ENCODE peak calls at places on chromosome 16, in nine cellular contexts. B is breast epithelium, R is GM12892, T is endothelial cell of umbilical vein, K is suprapubic skin, F is transverse colon, X is Panc1, M is SK-N-SH, E is SK-N-MC. J is an unnamed sample.

GRCh38 chr16:17282247-17282646 is 188.5 kb downstream of the XYLT1 start:
- DNase-seq in B (no peak), R (no peak), T (no peak), K (no peak), F (no peak), X (no peak), M (no peak), E (no peak), J (no peak)

GRCh38 chr16:56606688-56607618 is 1.4 kb upstream of the MT2A start:
- DNase-seq in B (peak), R (no peak), T (peak), K (peak), F (peak), X (no peak), M (no peak), E (no peak), J (peak)

GRCh38 chr16:87541882-87542234 is 49.0 kb upstream of the ZCCHC14 start:
- DNase-seq in B (no peak), R (no peak), T (no peak), K (no peak), F (no peak), X (no peak), M (no peak), E (no peak), J (no peak)

GRCh38 chr16:29664133-29664912 is 1.3 kb downstream of the SPN start:
- DNase-seq in B (no peak), R (no peak), T (no peak), K (no peak), F (peak), X (no peak), M (no peak), E (no peak), J (no peak)

GRCh38 chr16:19757762-19758595 is 39.9 kb downstream of the IQCK start:
- DNase-seq in B (no peak), R (no peak), T (no peak), K (no peak), F (no peak), X (no peak), M (no peak), E (no peak), J (no peak)

GRCh38 chr16:81923296-81923695 is 88.0 kb downstream of the SDR42E1 start:
- DNase-seq in B (no peak), R (no peak), T (no peak), K (peak), F (no peak), X (no peak), M (no peak), E (no peak), J (peak)

GRCh38 chr16:86225905-86226371 is 284.4 kb upstream of the FOXF1 start:
- DNase-seq in B (no peak), R (no peak), T (no peak), K (no peak), F (no peak), X (no peak), M (no peak), E (no peak), J (peak)

GRCh38 chr16:19785512-19786130 is 67.5 kb downstream of the IQCK start:
- DNase-seq in B (peak), R (no peak), T (no peak), K (no peak), F (no peak), X (no peak), M (no peak), E (no peak), J (no peak)

GRCh38 chr16:54936979-54937672 is 6.5 kb downstream of the IRX5 start:
- DNase-seq in B (peak), R (no peak), T (peak), K (peak), F (no peak), X (no peak), M (no peak), E (no peak), J (no peak)

GRCh38 chr16:69187387-69187890 is 475 bp downstream of the SNTB2 start:
- DNase-seq in B (peak), R (peak), T (peak), K (peak), F (peak), X (no peak), M (peak), E (no peak), J (peak)

GRCh38 chr16:83002351-83003334 is 375.9 kb downstream of the CDH13 start:
- DNase-seq in B (no peak), R (no peak), T (peak), K (no peak), F (no peak), X (no peak), M (no peak), E (no peak), J (no peak)

GRCh38 chr16:68776821-68777485 is 39.9 kb downstream of the CDH1 start:
- DNase-seq in B (no peak), R (peak), T (no peak), K (no peak), F (no peak), X (no peak), M (no peak), E (no peak), J (no peak)

GRCh38 chr16:4244881-4245280 is 3.0 kb upstream of the SRL start:
- DNase-seq in B (no peak), R (no peak), T (no peak), K (no peak), F (no peak), X (no peak), M (no peak), E (no peak), J (no peak)

GRCh38 chr16:26334218-26335111 is 642.7 kb downstream of the HS3ST4 start:
- DNase-seq in B (no peak), R (no peak), T (no peak), K (no peak), F (no peak), X (no peak), M (no peak), E (peak), J (no peak)

GRCh38 chr16:67387479-67388079 is 5.7 kb downstream of the TPPP3 start:
- DNase-seq in B (no peak), R (no peak), T (no peak), K (no peak), F (no peak), X (no peak), M (no peak), E (no peak), J (no peak)

GRCh38 chr16:86375370-86375769 is 135.0 kb upstream of the FOXF1 start:
- DNase-seq in B (no peak), R (no peak), T (no peak), K (no peak), F (no peak), X (no peak), M (no peak), E (no peak), J (no peak)

GRCh38 chr16:11615756-11616447 is 29.2 kb upstream of the LITAF start:
- DNase-seq in B (no peak), R (no peak), T (no peak), K (no peak), F (no peak), X (no peak), M (no peak), E (no peak), J (no peak)

GRCh38 chr16:81932668-81933067 is 78.6 kb downstream of the SDR42E1 start:
- DNase-seq in B (no peak), R (no peak), T (peak), K (peak), F (no peak), X (no peak), M (no peak), E (no peak), J (no peak)

GRCh38 chr16:69217433-69217832 is 30.5 kb downstream of the SNTB2 start:
- DNase-seq in B (no peak), R (no peak), T (peak), K (no peak), F (no peak), X (peak), M (no peak), E (no peak), J (no peak)

GRCh38 chr16:4319454-4319853 is 3.6 kb downstream of the GLIS2 start:
- DNase-seq in B (no peak), R (peak), T (no peak), K (no peak), F (peak), X (no peak), M (no peak), E (no peak), J (peak)

GRCh38 chr16:19559242-19559910 is 3.9 kb downstream of the VPS35L start:
- DNase-seq in B (no peak), R (no peak), T (peak), K (no peak), F (no peak), X (peak), M (peak), E (peak), J (no peak)

GRCh38 chr16:2511128-2511785 is 2.5 kb upstream of the ATP6V0C start:
- DNase-seq in B (no peak), R (no peak), T (peak), K (peak), F (peak), X (no peak), M (no peak), E (no peak), J (peak)

GRCh38 chr16:79659352-79659751 is 58.8 kb upstream of the MAF start:
- DNase-seq in B (no peak), R (no peak), T (no peak), K (no peak), F (no peak), X (no peak), M (no peak), E (no peak), J (no peak)

GRCh38 chr16:4082474-4083044 is 33.7 kb downstream of the ADCY9 start:
- DNase-seq in B (no peak), R (no peak), T (no peak), K (no peak), F (no peak), X (no peak), M (no peak), E (no peak), J (no peak)

GRCh38 chr16:4660454-4661007 is 32.8 kb upstream of the NUDT16L1 start:
- DNase-seq in B (peak), R (peak), T (peak), K (no peak), F (peak), X (no peak), M (peak), E (no peak), J (no peak)

GRCh38 chr16:79600636-79601091 is at the start of gene MAF:
- DNase-seq in B (peak), R (no peak), T (peak), K (peak), F (peak), X (no peak), M (peak), E (no peak), J (peak)

GRCh38 chr16:21101631-21102420 is 48.8 kb downstream of the DNAH3 start:
- DNase-seq in B (no peak), R (no peak), T (no peak), K (no peak), F (peak), X (no peak), M (peak), E (no peak), J (no peak)

GRCh38 chr16:27346818-27347217 is 33.0 kb downstream of the IL4R start:
- DNase-seq in B (no peak), R (no peak), T (no peak), K (no peak), F (no peak), X (no peak), M (no peak), E (no peak), J (no peak)

GRCh38 chr16:68367034-68367433 is 56.2 kb downstream of the PRMT7 start:
- DNase-seq in B (no peak), R (peak), T (peak), K (no peak), F (peak), X (no peak), M (peak), E (no peak), J (no peak)

GRCh38 chr16:3974751-3975150 is 94.2 kb upstream of the CREBBP start:
- DNase-seq in B (no peak), R (no peak), T (no peak), K (no peak), F (no peak), X (no peak), M (no peak), E (no peak), J (no peak)

GRCh38 chr16:22337045-22337444 is 37.4 kb downstream of the CDR2 start:
- DNase-seq in B (no peak), R (no peak), T (no peak), K (no peak), F (no peak), X (no peak), M (no peak), E (no peak), J (no peak)

GRCh38 chr16:22336581-22336980 is 37.8 kb downstream of the CDR2 start:
- DNase-seq in B (no peak), R (no peak), T (no peak), K (no peak), F (no peak), X (no peak), M (no peak), E (no peak), J (no peak)

GRCh38 chr16:22333457-22333994 is 36.3 kb downstream of the POLR3E start:
- DNase-seq in B (no peak), R (no peak), T (no peak), K (no peak), F (no peak), X (no peak), M (no peak), E (no peak), J (peak)

GRCh38 chr16:22337849-22338248 is 36.6 kb downstream of the CDR2 start:
- DNase-seq in B (no peak), R (no peak), T (no peak), K (no peak), F (no peak), X (no peak), M (no peak), E (no peak), J (no peak)

GRCh38 chr16:22335668-22336246 is 38.5 kb downstream of the POLR3E start:
- DNase-seq in B (no peak), R (no peak), T (no peak), K (no peak), F (no peak), X (no peak), M (no peak), E (no peak), J (no peak)
- TF ChIP-seq POLR2AphosphoS5 in B (no peak), R (no peak), T (no peak), K (no peak), F (no peak), X (peak), M (no peak), E (no peak), J (no peak)

GRCh38 chr16:525123-525519 is 2.4 kb upstream of the CAPN15 start:
- DNase-seq in B (no peak), R (no peak), T (no peak), K (no peak), F (no peak), X (no peak), M (no peak), E (no peak), J (no peak)

GRCh38 chr16:522320-523096 is 5.0 kb upstream of the CAPN15 start:
- DNase-seq in B (no peak), R (no peak), T (no peak), K (no peak), F (no peak), X (no peak), M (no peak), E (no peak), J (no peak)

GRCh38 chr16:521381-522210 is 5.9 kb upstream of the CAPN15 start:
- DNase-seq in B (no peak), R (no peak), T (no peak), K (no peak), F (peak), X (no peak), M (no peak), E (no peak), J (no peak)

GRCh38 chr16:524274-525011 is 3.1 kb upstream of the CAPN15 start:
- DNase-seq in B (no peak), R (no peak), T (no peak), K (no peak), F (no peak), X (no peak), M (no peak), E (no peak), J (no peak)

GRCh38 chr16:523097-523741 is 4.3 kb upstream of the CAPN15 start:
- DNase-seq in B (no peak), R (no peak), T (no peak), K (no peak), F (no peak), X (no peak), M (no peak), E (no peak), J (no peak)
- TF ChIP-seq POLR2AphosphoS5 in B (no peak), R (no peak), T (no peak), K (no peak), F (no peak), X (no peak), M (no peak), E (no peak), J (no peak)

GRCh38 chr16:89330177-89330856 is 112.8 kb downstream of the ZNF778 start:
- DNase-seq in B (no peak), R (no peak), T (peak), K (no peak), F (no peak), X (no peak), M (no peak), E (no peak), J (no peak)
- TF ChIP-seq POLR2AphosphoS5 in B (no peak), R (no peak), T (peak), K (no peak), F (no peak), X (no peak), M (no peak), E (no peak), J (no peak)

DNA sequence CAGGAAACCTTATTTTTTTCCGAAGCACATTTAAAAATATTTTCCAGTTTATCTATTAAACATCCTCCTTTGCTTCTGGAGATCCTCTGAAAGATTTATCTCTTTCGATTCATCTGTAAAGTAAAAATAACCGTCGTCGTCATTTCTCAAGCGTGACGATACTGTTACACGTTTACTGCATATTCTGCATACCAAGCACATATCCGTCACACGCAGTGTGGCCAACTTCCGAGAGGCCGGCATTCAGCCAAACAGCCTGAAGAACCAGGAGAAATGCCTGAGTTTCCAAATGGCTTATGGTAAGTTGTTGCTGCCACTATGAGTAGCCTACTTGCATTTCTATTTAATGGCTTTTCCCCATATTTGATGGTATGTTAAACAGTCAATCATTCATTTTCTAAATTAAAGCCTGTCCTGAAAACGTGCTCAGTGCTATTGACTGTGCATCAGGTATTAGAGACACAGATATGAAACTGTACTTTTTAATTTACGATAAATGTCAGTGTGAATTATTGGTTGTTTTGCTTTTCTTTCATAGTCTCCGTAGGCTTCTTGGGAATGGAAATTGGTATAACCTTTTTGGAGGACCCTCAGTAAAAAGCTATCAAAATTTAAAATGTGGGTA is 275.7 kb downstream of the WWOX start:
- DNase-seq in B (no peak), R (no peak), T (no peak), K (no peak), F (peak), X (no peak), M (no peak), E (no peak), J (peak)
- TF ChIP-seq POLR2AphosphoS5 in B (no peak), R (no peak), T (no peak), K (no peak), F (no peak), X (no peak), M (no peak), E (no peak), J (peak)

GRCh38 chr16:16120044-16120381 is 103.3 kb downstream of the ABCC6 start:
- DNase-seq in B (no peak), R (no peak), T (no peak), K (no peak), F (peak), X (no peak), M (no peak), E (no peak), J (no peak)

GRCh38 chr16:16118337-16118736 is 105.0 kb downstream of the ABCC6 start:
- DNase-seq in B (no peak), R (no peak), T (no peak), K (no peak), F (no peak), X (no peak), M (no peak), E (no peak), J (no peak)

GRCh38 chr16:16122264-16122663 is 101.0 kb downstream of the ABCC6 start:
- DNase-seq in B (no peak), R (no peak), T (no peak), K (no peak), F (no peak), X (no peak), M (no peak), E (no peak), J (no peak)

GRCh38 chr16:16121185-16121727 is 102.0 kb downstream of the ABCC6 start:
- DNase-seq in B (no peak), R (no peak), T (no peak), K (no peak), F (no peak), X (no peak), M (no peak), E (no peak), J (no peak)

GRCh38 chr16:16120382-16121184 is 102.7 kb downstream of the ABCC6 start:
- DNase-seq in B (no peak), R (no peak), T (peak), K (no peak), F (peak), X (no peak), M (peak), E (no peak), J (peak)
- TF ChIP-seq POLR2AphosphoS5 in B (no peak), R (no peak), T (peak), K (no peak), F (no peak), X (peak), M (no peak), E (no peak), J (peak)

GRCh38 chr16:59878479-59878878 is 1144.4 kb upstream of the GOT2 start:
- DNase-seq in B (no peak), R (no peak), T (peak), K (no peak), F (no peak), X (peak), M (no peak), E (no peak), J (no peak)
- TF ChIP-seq POLR2AphosphoS5 in B (no peak), R (no peak), T (no peak), K (no peak), F (no peak), X (no peak), M (no peak), E (no peak), J (no peak)

GRCh38 chr16:84829168-84829965 is 9.6 kb downstream of the CRISPLD2 start:
- DNase-seq in B (no peak), R (no peak), T (no peak), K (no peak), F (peak), X (no peak), M (no peak), E (no peak), J (peak)
- TF ChIP-seq POLR2AphosphoS5 in B (peak), R (no peak), T (no peak), K (no peak), F (peak), X (no peak), M (peak), E (no peak), J (peak)

GRCh38 chr16:30948956-30949654 is at the start of gene ORAI3:
- DNase-seq in B (peak), R (peak), T (peak), K (no peak), F (peak), X (no peak), M (peak), E (no peak), J (peak)

GRCh38 chr16:30946671-30947532 is 2.0 kb upstream of the ORAI3 start:
- DNase-seq in B (no peak), R (no peak), T (no peak), K (no peak), F (no peak), X (no peak), M (no peak), E (no peak), J (no peak)

GRCh38 chr16:30947533-30948086 is 1.3 kb upstream of the ORAI3 start:
- DNase-seq in B (no peak), R (no peak), T (no peak), K (no peak), F (no peak), X (no peak), M (no peak), E (no peak), J (no peak)

GRCh38 chr16:30949655-30950515 is 1.0 kb downstream of the ORAI3 start:
- DNase-seq in B (peak), R (no peak), T (peak), K (peak), F (peak), X (no peak), M (peak), E (no peak), J (peak)

GRCh38 chr16:30948087-30948955 is 547 bp upstream of the ORAI3 start:
- DNase-seq in B (peak), R (no peak), T (peak), K (no peak), F (peak), X (no peak), M (peak), E (peak), J (peak)
- TF ChIP-seq POLR2AphosphoS5 in B (no peak), R (no peak), T (no peak), K (no peak), F (no peak), X (peak), M (peak), E (no peak), J (peak)